ENCODE peak calls at places on chromosomes 5 and 9, in six cellular contexts. J is aorta, T is PC-9, G is thyroid gland, E is IMR-90, V is right cardiac atrium. N is an unnamed sample. For H3K4me1 and H3K27me3, the result is how much of the 10 kb centered on the place peaks cover.

GRCh38 chr5:153974131-153974812 is 64.4 kb downstream of the FAM114A2 start:
- DNase-seq in J (no peak), T (peak), G (no peak), E (peak), V (peak), N (no peak)

GRCh38 chr5:60929024-60929423 is 15.8 kb downstream of the ERCC8 start:
- DNase-seq in J (no peak), T (no peak), G (no peak), E (peak), V (no peak), N (no peak)

GRCh38 chr5:53023969-53024368 is 34.8 kb downstream of the ITGA2 start:
- DNase-seq in J (no peak), T (no peak), G (no peak), E (peak), V (no peak), N (no peak)

GRCh38 chr9:117555964-117556629 is 141.2 kb upstream of the ASTN2 start:
- DNase-seq in J (peak), T (peak), G (peak), E (no peak), V (peak), N (no peak)

GRCh38 chr9:26725573-26725972 is 167.0 kb downstream of the CAAP1 start:
- DNase-seq in J (no peak), T (no peak), G (no peak), E (no peak), V (no peak), N (no peak)

GRCh38 chr5:74517700-74518099 is 122.8 kb downstream of the ENC1 start:
- DNase-seq in J (no peak), T (no peak), G (no peak), E (peak), V (no peak), N (no peak)

GRCh38 chr9:86885232-86885631 is 62.1 kb downstream of the GAS1 start:
- DNase-seq in J (no peak), T (no peak), G (no peak), E (no peak), V (no peak), N (no peak)

GRCh38 chr9:116697341-116697740 is 10.2 kb downstream of the TRIM32 start:
- DNase-seq in J (no peak), T (no peak), G (no peak), E (peak), V (no peak), N (no peak)

GRCh38 chr5:91401175-91401574 is 18.1 kb upstream of the ARRDC3 start:
- DNase-seq in J (no peak), T (no peak), G (no peak), E (peak), V (no peak), N (no peak)

GRCh38 chr5:178221203-178221771 is 11.3 kb downstream of the PHYKPL start:
- DNase-seq in J (no peak), T (no peak), G (no peak), E (no peak), V (no peak), N (no peak)

GRCh38 chr5:143261748-143262392 is 141.6 kb downstream of the NR3C1 start:
- DNase-seq in J (no peak), T (no peak), G (no peak), E (peak), V (no peak), N (no peak)

GRCh38 chr5:163458778-163459405 is 1.0 kb downstream of the NUDCD2 start:
- DNase-seq in J (no peak), T (no peak), G (no peak), E (no peak), V (no peak), N (no peak)

GRCh38 chr9:19232830-19233194 is 2.3 kb downstream of the DENND4C start:
- DNase-seq in J (no peak), T (no peak), G (no peak), E (peak), V (no peak), N (no peak)

GRCh38 chr9:128120741-128121465 is 6.6 kb downstream of the PTGES2 start:
- DNase-seq in J (peak), T (no peak), G (peak), E (no peak), V (peak), N (peak)

GRCh38 chr5:95184924-95185323 is 100.0 kb downstream of the MCTP1 start:
- DNase-seq in J (no peak), T (no peak), G (no peak), E (no peak), V (no peak), N (no peak)

GRCh38 chr9:98989036-98990000 is 45.6 kb downstream of the COL15A1 start:
- DNase-seq in J (peak), T (peak), G (peak), E (peak), V (peak), N (peak)

GRCh38 chr5:177129206-177129605 is 4.4 kb upstream of the NSD1 start:
- DNase-seq in J (peak), T (no peak), G (no peak), E (no peak), V (no peak), N (no peak)

GRCh38 chr9:27528886-27529315 is 713 bp downstream of the MOB3B start:
- DNase-seq in J (peak), T (peak), G (peak), E (no peak), V (peak), N (peak)

GRCh38 chr9:84673806-84674205 is 4.3 kb downstream of the NTRK2 start:
- DNase-seq in J (no peak), T (no peak), G (no peak), E (no peak), V (no peak), N (no peak)

GRCh38 chr9:22010881-22011625 is 1.9 kb upstream of the CDKN2B start:
- DNase-seq in J (peak), T (no peak), G (peak), E (peak), V (peak), N (no peak)

GRCh38 chr5:177353093-177353492 is 1.6 kb upstream of the LMAN2 start:
- DNase-seq in J (no peak), T (no peak), G (no peak), E (no peak), V (peak), N (no peak)

GRCh38 chr5:136285501-136285900 is 79.8 kb downstream of the TRPC7 start:
- DNase-seq in J (no peak), T (no peak), G (no peak), E (peak), V (no peak), N (no peak)

GRCh38 chr5:74396913-74397606 is 243.5 kb downstream of the ENC1 start:
- DNase-seq in J (no peak), T (no peak), G (no peak), E (no peak), V (no peak), N (no peak)

GRCh38 chr5:132209131-132209530 is 18.5 kb downstream of the P4HA2 start:
- DNase-seq in J (no peak), T (no peak), G (no peak), E (peak), V (no peak), N (no peak)

GRCh38 chr5:92559743-92560142 is 1021.3 kb downstream of the NR2F1-AS1 start:
- DNase-seq in J (no peak), T (no peak), G (no peak), E (peak), V (no peak), N (no peak)

GRCh38 chr5:1921711-1922110 is 39.0 kb upstream of the IRX4 start:
- DNase-seq in J (no peak), T (no peak), G (no peak), E (no peak), V (no peak), N (no peak)

GRCh38 chr5:163574477-163575440 is 69.3 kb downstream of the MAT2B start:
- DNase-seq in J (no peak), T (no peak), G (no peak), E (no peak), V (no peak), N (no peak)

GRCh38 chr5:42784132-42784531 is 27.5 kb downstream of the CCDC152 start:
- DNase-seq in J (no peak), T (no peak), G (no peak), E (no peak), V (no peak), N (no peak)

GRCh38 chr5:150398432-150399157 is 14.1 kb downstream of the CD74 start:
- DNase-seq in J (no peak), T (no peak), G (no peak), E (no peak), V (no peak), N (no peak)

GRCh38 chr5:91495699-91496098 is 112.6 kb upstream of the ARRDC3 start:
- DNase-seq in J (no peak), T (no peak), G (no peak), E (no peak), V (no peak), N (no peak)

GRCh38 chr5:65663804-65664521 is 39.1 kb downstream of the SHLD3 start:
- DNase-seq in J (no peak), T (no peak), G (no peak), E (peak), V (no peak), N (no peak)

GRCh38 chr5:95988094-95988493 is 26.4 kb upstream of the ELL2 start:
- DNase-seq in J (no peak), T (no peak), G (no peak), E (no peak), V (no peak), N (no peak)

GRCh38 chr5:143017992-143018391 is 247.8 kb downstream of the ARHGAP26 start:
- DNase-seq in J (no peak), T (no peak), G (no peak), E (no peak), V (no peak), N (no peak)

GRCh38 chr9:34684816-34685215 is 6.3 kb downstream of the CCL19 start:
- DNase-seq in J (no peak), T (no peak), G (no peak), E (no peak), V (no peak), N (no peak)

GRCh38 chr5:147510885-147511284 is 1.0 kb upstream of the DPYSL3 start:
- DNase-seq in J (no peak), T (no peak), G (no peak), E (no peak), V (no peak), N (no peak)

GRCh38 chr5:174172104-174172965 is 126.8 kb downstream of the NSG2 start:
- DNase-seq in J (peak), T (no peak), G (no peak), E (no peak), V (no peak), N (no peak)

GRCh38 chr9:107870927-107871720 is 381.6 kb upstream of the KLF4 start:
- DNase-seq in J (no peak), T (no peak), G (no peak), E (no peak), V (no peak), N (no peak)

GRCh38 chr5:72235725-72236124 is 84.3 kb downstream of the MRPS27 start:
- DNase-seq in J (no peak), T (no peak), G (no peak), E (no peak), V (no peak), N (no peak)

GRCh38 chr5:72233835-72234234 is 86.2 kb downstream of the MRPS27 start:
- DNase-seq in J (no peak), T (no peak), G (no peak), E (no peak), V (no peak), N (no peak)

GRCh38 chr5:72232838-72233237 is 87.2 kb downstream of the MRPS27 start:
- DNase-seq in J (no peak), T (no peak), G (no peak), E (no peak), V (no peak), N (no peak)

GRCh38 chr5:72234265-72234700 is 85.8 kb downstream of the MRPS27 start:
- DNase-seq in J (no peak), T (peak), G (no peak), E (peak), V (no peak), N (no peak)

DNA sequence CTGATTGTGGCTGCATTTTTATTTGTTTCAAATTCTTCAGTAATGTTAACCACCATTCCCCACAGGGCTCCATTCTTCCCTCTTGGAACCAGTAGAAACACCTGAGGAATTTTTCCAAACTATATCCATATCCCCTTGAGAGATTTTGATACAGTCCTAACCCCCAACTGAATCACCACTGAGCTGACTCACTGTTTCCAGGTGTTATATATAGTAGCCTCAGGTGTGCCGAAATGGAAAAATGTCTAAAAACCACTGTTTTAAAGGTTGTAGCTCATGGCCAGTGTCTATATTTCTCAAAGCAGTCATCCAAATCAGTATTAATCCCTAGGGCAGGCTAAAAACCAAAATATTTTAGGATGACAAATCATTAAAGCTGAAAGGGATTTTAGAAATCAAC is 85.1 kb downstream of the MRPS27 start:
- DNase-seq in J (no peak), T (no peak), G (no peak), E (no peak), V (no peak), N (no peak)
- H3K4me1 ChIP-seq in J (under half), T (half or more), G (under half), E (under half), V (under half), N (under half)

GRCh38 chr9:83167126-83167525 is 104.2 kb upstream of the RASEF start:
- DNase-seq in J (no peak), T (peak), G (peak), E (no peak), V (no peak), N (no peak)
- H3K27me3 ChIP-seq in J (under half), T (under half), G (under half), E (under half), V (under half), N (under half)

GRCh38 chr5:16978296-16978695 is 42.2 kb upstream of the MYO10 start:
- DNase-seq in J (no peak), T (no peak), G (no peak), E (no peak), V (no peak), N (no peak)

GRCh38 chr5:16974981-16975380 is 38.9 kb upstream of the MYO10 start:
- DNase-seq in J (no peak), T (no peak), G (no peak), E (no peak), V (no peak), N (no peak)

GRCh38 chr5:16976625-16977008 is 40.5 kb upstream of the MYO10 start:
- DNase-seq in J (no peak), T (no peak), G (no peak), E (no peak), V (no peak), N (no peak)

GRCh38 chr5:16980983-16981382 is 44.9 kb upstream of the MYO10 start:
- DNase-seq in J (no peak), T (no peak), G (no peak), E (peak), V (no peak), N (no peak)

DNA sequence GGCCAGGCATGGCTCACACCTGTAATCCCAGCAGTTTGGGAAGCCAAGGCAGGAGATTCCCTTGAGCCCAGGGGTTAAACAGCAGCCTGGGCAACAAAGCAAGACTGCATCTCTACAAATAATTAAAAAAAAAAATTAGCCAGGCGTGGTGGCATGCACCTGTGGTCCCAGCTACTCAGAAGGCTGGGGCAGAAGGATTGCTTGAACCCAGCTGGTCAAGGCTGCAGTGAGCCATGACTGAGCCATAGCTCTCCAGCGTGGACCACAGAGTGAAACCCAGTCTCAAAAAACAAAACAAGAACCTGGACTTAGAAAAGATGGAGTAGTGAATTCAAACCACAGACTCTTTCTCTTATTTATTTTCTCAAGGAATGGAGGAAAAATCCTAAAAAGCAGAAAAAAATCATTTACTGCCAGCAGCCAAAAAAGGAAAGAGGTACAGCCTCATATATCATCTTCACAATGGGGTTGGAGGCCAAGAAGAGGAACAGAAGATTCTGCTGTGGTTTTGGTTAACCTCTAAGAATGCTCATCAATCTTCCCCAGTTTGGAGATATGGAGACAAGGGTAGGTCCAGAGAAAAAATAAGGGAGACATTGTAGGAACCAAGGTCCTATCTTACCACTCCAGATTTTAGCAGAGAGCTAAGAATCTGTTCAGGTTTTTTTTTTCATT is 40.0 kb upstream of the MYO10 start:
- DNase-seq in J (no peak), T (no peak), G (no peak), E (no peak), V (no peak), N (no peak)
- H3K4me3 ChIP-seq in J (no peak), T (no peak), G (no peak), E (no peak), V (no peak), N (no peak)

GRCh38 chr9:120183615-120184014 is 396.4 kb downstream of the CDK5RAP2 start:
- DNase-seq in J (no peak), T (no peak), G (no peak), E (no peak), V (no peak), N (no peak)
- H3K4me1 ChIP-seq in J (under half), T (under half), G (under half), E (under half), V (under half), N (under half)

DNA sequence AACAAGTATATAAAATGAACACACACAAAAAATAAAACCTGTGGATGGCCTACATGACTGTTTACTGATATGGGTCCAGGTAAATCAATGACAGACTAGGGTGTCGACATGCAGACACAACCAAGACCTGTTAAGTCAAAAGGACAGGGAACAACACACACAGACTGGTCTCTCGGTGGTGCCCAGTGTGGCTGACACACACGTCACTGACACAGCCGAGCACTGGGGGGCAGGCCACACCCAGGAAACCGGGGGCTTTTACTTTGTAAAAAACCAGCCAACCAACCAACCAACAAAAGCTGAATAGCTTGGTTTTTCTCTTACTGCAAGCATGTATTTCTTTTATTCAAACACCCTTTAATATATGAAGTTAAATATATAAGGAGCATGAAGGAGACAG is 5.0 kb downstream of the FAM163B start:
- DNase-seq in J (peak), T (no peak), G (no peak), E (no peak), V (no peak), N (no peak)
- H3K27me3 ChIP-seq in J (under half), T (half or more), G (under half), E (half or more), V (under half), N (under half)

DNA sequence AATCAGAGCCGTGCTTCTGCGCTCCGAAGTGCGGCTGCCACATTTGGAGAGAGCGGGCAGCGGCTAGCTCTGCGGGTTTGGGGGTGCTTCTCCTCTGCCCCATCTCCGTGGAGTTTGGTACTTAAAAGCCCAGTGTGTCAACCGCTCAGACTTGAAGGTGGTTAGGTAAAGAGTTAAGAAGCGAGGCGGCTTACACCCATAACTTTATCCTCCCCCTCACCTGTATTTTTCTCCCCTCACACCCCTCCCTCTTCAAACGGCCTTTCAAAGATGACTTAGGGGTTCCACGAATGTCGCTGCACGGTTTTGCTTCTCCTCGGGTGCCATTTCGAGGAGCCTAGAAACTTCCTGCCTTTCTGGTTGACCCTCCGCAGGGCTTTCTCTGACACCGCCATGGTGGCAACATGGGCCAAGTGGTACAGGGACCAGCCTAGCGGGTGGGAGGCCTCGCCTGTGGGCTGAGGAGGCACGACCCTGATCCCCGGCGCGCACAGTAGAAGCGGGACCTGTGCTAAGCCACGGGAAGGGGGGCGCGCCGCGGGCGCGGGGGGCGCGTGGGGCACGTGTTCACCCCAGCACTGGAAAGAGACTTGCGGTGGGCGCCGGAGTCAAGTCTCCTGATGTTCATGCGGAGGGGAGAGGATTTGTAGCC is 31.8 kb upstream of the NFIB start:
- DNase-seq in J (peak), T (no peak), G (no peak), E (no peak), V (peak), N (no peak)
- H3K4me3 ChIP-seq in J (no peak), T (no peak), G (no peak), E (no peak), V (peak), N (no peak)